ENCODE peak calls at places on chromosomes 11 and 22, in six cellular contexts. One of them, this sample, is unnamed.

GRCh38 chr11:57324154-57324885 is 432 bp downstream of the TNKS1BP1 start:
- DNase-seq in kidney: peak
- DNase-seq in cardiac fibroblast: peak
- DNase-seq in astrocyte of the cerebellum: no peak
- DNase-seq in effector memory CD4-positive, alpha-beta T cell: peak
- DNase-seq in fibroblast of villous mesenchyme: peak
- DNase-seq in this sample: no peak

GRCh38 chr22:39389420-39389819 is 10.2 kb upstream of the TAB1 start:
- DNase-seq in kidney: peak
- DNase-seq in cardiac fibroblast: no peak
- DNase-seq in astrocyte of the cerebellum: no peak
- DNase-seq in effector memory CD4-positive, alpha-beta T cell: no peak
- DNase-seq in fibroblast of villous mesenchyme: no peak
- DNase-seq in this sample: no peak

GRCh38 chr22:35313311-35314121 is 13.8 kb downstream of the TOM1 start:
- DNase-seq in kidney: no peak
- DNase-seq in cardiac fibroblast: peak
- DNase-seq in astrocyte of the cerebellum: peak
- DNase-seq in effector memory CD4-positive, alpha-beta T cell: no peak
- DNase-seq in fibroblast of villous mesenchyme: peak
- DNase-seq in this sample: peak

GRCh38 chr11:33827206-33827605 is 52.9 kb upstream of the FBXO3 start:
- DNase-seq in kidney: no peak
- DNase-seq in cardiac fibroblast: no peak
- DNase-seq in astrocyte of the cerebellum: no peak
- DNase-seq in effector memory CD4-positive, alpha-beta T cell: no peak
- DNase-seq in fibroblast of villous mesenchyme: no peak
- DNase-seq in this sample: no peak

GRCh38 chr11:9250139-9250582 is 15.0 kb downstream of the DENND5A start:
- DNase-seq in kidney: no peak
- DNase-seq in cardiac fibroblast: peak
- DNase-seq in astrocyte of the cerebellum: peak
- DNase-seq in effector memory CD4-positive, alpha-beta T cell: peak
- DNase-seq in fibroblast of villous mesenchyme: no peak
- DNase-seq in this sample: no peak

GRCh38 chr11:45374632-45375031 is 88.5 kb upstream of the SYT13 start:
- DNase-seq in kidney: no peak
- DNase-seq in cardiac fibroblast: no peak
- DNase-seq in astrocyte of the cerebellum: no peak
- DNase-seq in effector memory CD4-positive, alpha-beta T cell: peak
- DNase-seq in fibroblast of villous mesenchyme: no peak
- DNase-seq in this sample: no peak

GRCh38 chr11:109946322-109946846 is 146.8 kb upstream of the ZC3H12C start:
- DNase-seq in kidney: peak
- DNase-seq in cardiac fibroblast: peak
- DNase-seq in astrocyte of the cerebellum: peak
- DNase-seq in effector memory CD4-positive, alpha-beta T cell: no peak
- DNase-seq in fibroblast of villous mesenchyme: peak
- DNase-seq in this sample: peak

GRCh38 chr11:102157219-102157618 is 47.0 kb downstream of the YAP1 start:
- DNase-seq in kidney: no peak
- DNase-seq in cardiac fibroblast: peak
- DNase-seq in astrocyte of the cerebellum: peak
- DNase-seq in effector memory CD4-positive, alpha-beta T cell: no peak
- DNase-seq in fibroblast of villous mesenchyme: peak
- DNase-seq in this sample: peak

GRCh38 chr22:24189249-24190158 is 8.2 kb downstream of the SUSD2 start:
- DNase-seq in kidney: peak
- DNase-seq in cardiac fibroblast: peak
- DNase-seq in astrocyte of the cerebellum: no peak
- DNase-seq in effector memory CD4-positive, alpha-beta T cell: no peak
- DNase-seq in fibroblast of villous mesenchyme: peak
- DNase-seq in this sample: no peak

GRCh38 chr22:28369849-28370248 is 309.8 kb downstream of the TTC28 start:
- DNase-seq in kidney: no peak
- DNase-seq in cardiac fibroblast: no peak
- DNase-seq in astrocyte of the cerebellum: no peak
- DNase-seq in effector memory CD4-positive, alpha-beta T cell: no peak
- DNase-seq in fibroblast of villous mesenchyme: no peak
- DNase-seq in this sample: no peak
- H3K4me3 ChIP-seq in kidney: no peak
- H3K4me3 ChIP-seq in cardiac fibroblast: no peak
- H3K4me3 ChIP-seq in astrocyte of the cerebellum: no peak
- H3K4me3 ChIP-seq in effector memory CD4-positive, alpha-beta T cell: no peak
- H3K4me3 ChIP-seq in fibroblast of villous mesenchyme: no peak
- H3K4me3 ChIP-seq in this sample: no peak

GRCh38 chr22:49930128-49930527 is 11.7 kb downstream of the CRELD2 start:
- DNase-seq in kidney: no peak
- DNase-seq in cardiac fibroblast: no peak
- DNase-seq in astrocyte of the cerebellum: no peak
- DNase-seq in effector memory CD4-positive, alpha-beta T cell: no peak
- DNase-seq in fibroblast of villous mesenchyme: no peak
- DNase-seq in this sample: no peak
- H3K4me3 ChIP-seq in kidney: no peak
- H3K4me3 ChIP-seq in cardiac fibroblast: no peak
- H3K4me3 ChIP-seq in astrocyte of the cerebellum: no peak
- H3K4me3 ChIP-seq in effector memory CD4-positive, alpha-beta T cell: no peak
- H3K4me3 ChIP-seq in fibroblast of villous mesenchyme: no peak
- H3K4me3 ChIP-seq in this sample: no peak

GRCh38 chr22:27270818-27271510 is 530.6 kb downstream of the MN1 start:
- DNase-seq in kidney: no peak
- DNase-seq in cardiac fibroblast: no peak
- DNase-seq in astrocyte of the cerebellum: no peak
- DNase-seq in effector memory CD4-positive, alpha-beta T cell: no peak
- DNase-seq in fibroblast of villous mesenchyme: no peak
- DNase-seq in this sample: no peak
- H3K4me3 ChIP-seq in kidney: no peak
- H3K4me3 ChIP-seq in cardiac fibroblast: no peak
- H3K4me3 ChIP-seq in astrocyte of the cerebellum: no peak
- H3K4me3 ChIP-seq in effector memory CD4-positive, alpha-beta T cell: no peak
- H3K4me3 ChIP-seq in fibroblast of villous mesenchyme: no peak
- H3K4me3 ChIP-seq in this sample: no peak

DNA sequence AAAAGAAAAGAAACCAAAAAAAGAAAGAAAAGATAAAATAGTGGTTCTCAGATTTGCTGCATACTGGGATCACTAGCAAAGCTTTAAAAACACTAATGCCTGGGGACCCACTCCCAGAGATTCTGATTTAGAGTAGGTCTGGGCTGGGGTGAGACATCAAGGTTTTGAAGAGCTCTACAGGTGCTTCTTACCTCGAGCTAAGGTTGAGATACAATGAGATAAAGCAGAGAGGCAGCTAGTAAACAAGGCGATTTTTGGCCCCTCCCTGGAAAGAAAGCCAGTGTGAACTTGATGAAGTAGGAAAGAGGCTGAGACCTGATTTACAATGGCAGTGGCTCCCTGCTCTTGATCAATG is 327.6 kb upstream of the CCDC90B start:
- DNase-seq in kidney: no peak
- DNase-seq in cardiac fibroblast: no peak
- DNase-seq in astrocyte of the cerebellum: no peak
- DNase-seq in effector memory CD4-positive, alpha-beta T cell: no peak
- DNase-seq in fibroblast of villous mesenchyme: no peak
- DNase-seq in this sample: no peak
- H3K4me3 ChIP-seq in kidney: no peak
- H3K4me3 ChIP-seq in cardiac fibroblast: no peak
- H3K4me3 ChIP-seq in astrocyte of the cerebellum: no peak
- H3K4me3 ChIP-seq in effector memory CD4-positive, alpha-beta T cell: no peak
- H3K4me3 ChIP-seq in fibroblast of villous mesenchyme: no peak
- H3K4me3 ChIP-seq in this sample: no peak

DNA sequence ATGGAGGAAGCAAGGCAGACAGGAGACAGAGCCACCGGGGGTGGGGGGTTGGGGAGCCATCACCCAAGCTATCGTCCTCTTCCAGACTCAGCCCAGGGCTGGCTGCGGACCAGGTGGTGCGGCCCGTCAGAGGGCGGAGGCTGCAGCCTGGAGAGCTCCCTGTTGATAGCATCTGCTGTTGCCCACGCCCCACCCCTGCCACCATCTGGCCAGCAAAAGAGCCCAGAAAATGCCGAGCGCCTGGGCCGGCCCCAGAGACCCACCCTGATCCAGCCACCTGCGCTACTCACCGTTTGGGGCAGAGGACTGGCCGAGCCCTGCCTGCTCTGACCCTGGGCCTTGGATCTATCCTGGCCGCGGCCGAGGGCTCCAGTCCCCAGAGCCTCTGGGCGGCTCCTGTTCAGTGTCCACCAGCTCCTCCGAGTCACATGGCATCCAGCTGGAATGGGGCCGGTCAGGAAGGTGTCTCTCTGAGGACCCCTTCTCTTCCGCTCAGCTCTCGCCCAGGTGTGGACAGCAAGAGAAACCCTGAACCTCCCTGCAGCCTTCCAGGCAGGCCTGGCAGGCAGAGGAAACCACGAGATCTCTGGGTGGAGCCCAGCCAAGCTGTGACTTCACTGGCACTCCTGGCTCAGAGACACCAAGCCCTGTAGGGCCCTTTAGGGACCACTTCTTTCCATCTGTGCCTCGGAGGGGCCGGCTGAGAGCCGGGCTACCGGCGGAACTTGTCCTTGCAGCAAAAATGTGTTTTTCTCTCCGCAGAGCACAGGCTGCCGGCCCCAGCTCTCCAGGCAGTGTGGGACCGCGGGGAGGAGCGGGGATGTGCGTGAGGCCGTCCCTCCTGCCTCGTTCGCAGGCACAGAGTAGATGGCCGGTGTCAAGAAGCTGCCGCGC is at the start of gene MRGPRE:
- DNase-seq in kidney: peak
- DNase-seq in cardiac fibroblast: peak
- DNase-seq in astrocyte of the cerebellum: no peak
- DNase-seq in effector memory CD4-positive, alpha-beta T cell: no peak
- DNase-seq in fibroblast of villous mesenchyme: peak
- DNase-seq in this sample: no peak
- H3K4me3 ChIP-seq in kidney: no peak
- H3K4me3 ChIP-seq in cardiac fibroblast: no peak
- H3K4me3 ChIP-seq in astrocyte of the cerebellum: no peak
- H3K4me3 ChIP-seq in effector memory CD4-positive, alpha-beta T cell: no peak
- H3K4me3 ChIP-seq in fibroblast of villous mesenchyme: no peak
- H3K4me3 ChIP-seq in this sample: no peak

GRCh38 chr11:65421204-65422103 is 1.1 kb upstream of the NEAT1 start:
- DNase-seq in kidney: peak
- DNase-seq in cardiac fibroblast: peak
- DNase-seq in astrocyte of the cerebellum: peak
- DNase-seq in effector memory CD4-positive, alpha-beta T cell: peak
- DNase-seq in fibroblast of villous mesenchyme: peak
- DNase-seq in this sample: peak
- H3K4me3 ChIP-seq in kidney: peak
- H3K4me3 ChIP-seq in cardiac fibroblast: peak
- H3K4me3 ChIP-seq in astrocyte of the cerebellum: peak
- H3K4me3 ChIP-seq in effector memory CD4-positive, alpha-beta T cell: peak
- H3K4me3 ChIP-seq in fibroblast of villous mesenchyme: peak
- H3K4me3 ChIP-seq in this sample: peak

GRCh38 chr11:32437406-32438345 is 2.3 kb upstream of the WT1 start:
- DNase-seq in kidney: no peak
- DNase-seq in cardiac fibroblast: no peak
- DNase-seq in astrocyte of the cerebellum: no peak
- DNase-seq in effector memory CD4-positive, alpha-beta T cell: no peak
- DNase-seq in fibroblast of villous mesenchyme: no peak
- DNase-seq in this sample: no peak

GRCh38 chr11:32435947-32436750 is 810 bp upstream of the WT1 start:
- DNase-seq in kidney: no peak
- DNase-seq in cardiac fibroblast: peak
- DNase-seq in astrocyte of the cerebellum: no peak
- DNase-seq in effector memory CD4-positive, alpha-beta T cell: no peak
- DNase-seq in fibroblast of villous mesenchyme: peak
- DNase-seq in this sample: no peak

GRCh38 chr11:32435511-32435946 is at the start of gene WT1:
- DNase-seq in kidney: peak
- DNase-seq in cardiac fibroblast: peak
- DNase-seq in astrocyte of the cerebellum: no peak
- DNase-seq in effector memory CD4-positive, alpha-beta T cell: no peak
- DNase-seq in fibroblast of villous mesenchyme: peak
- DNase-seq in this sample: no peak

GRCh38 chr11:32438346-32438882 is 3.1 kb upstream of the WT1 start:
- DNase-seq in kidney: no peak
- DNase-seq in cardiac fibroblast: no peak
- DNase-seq in astrocyte of the cerebellum: no peak
- DNase-seq in effector memory CD4-positive, alpha-beta T cell: no peak
- DNase-seq in fibroblast of villous mesenchyme: no peak
- DNase-seq in this sample: no peak

DNA sequence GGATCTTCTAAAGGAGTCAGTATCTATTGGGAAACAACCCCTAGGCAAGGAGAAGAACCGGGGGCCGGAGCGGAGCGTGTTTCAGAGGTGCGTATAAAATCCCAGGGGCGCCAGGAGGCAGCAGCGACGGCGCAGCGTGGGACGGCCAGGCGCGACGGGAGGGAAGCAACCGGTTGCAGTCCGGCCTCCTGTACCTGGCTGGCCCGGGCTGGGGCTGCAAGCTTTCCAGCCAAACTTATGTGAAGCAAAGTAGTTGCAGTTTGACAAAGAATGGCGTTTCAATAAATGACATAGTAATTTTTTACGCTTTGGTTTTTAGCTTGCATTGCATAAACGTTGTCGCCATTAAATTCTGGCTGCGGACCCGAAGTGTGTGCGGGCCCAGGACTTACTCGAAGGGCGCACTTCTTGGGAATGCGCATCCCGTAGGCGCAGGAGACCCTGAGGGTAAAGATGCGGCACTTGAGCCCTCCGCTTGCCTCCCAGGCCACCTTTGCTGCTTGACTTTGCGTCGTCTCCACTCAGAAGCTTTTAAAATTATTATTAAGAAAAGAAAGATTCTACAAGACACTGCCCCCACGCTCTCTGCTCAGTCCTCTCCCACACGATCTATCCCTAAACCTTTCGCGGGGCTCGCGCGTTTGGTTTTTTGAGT is 1.5 kb upstream of the WT1 start:
- DNase-seq in kidney: no peak
- DNase-seq in cardiac fibroblast: peak
- DNase-seq in astrocyte of the cerebellum: no peak
- DNase-seq in effector memory CD4-positive, alpha-beta T cell: no peak
- DNase-seq in fibroblast of villous mesenchyme: no peak
- DNase-seq in this sample: no peak
- H3K4me3 ChIP-seq in kidney: peak
- H3K4me3 ChIP-seq in cardiac fibroblast: peak
- H3K4me3 ChIP-seq in astrocyte of the cerebellum: no peak
- H3K4me3 ChIP-seq in effector memory CD4-positive, alpha-beta T cell: no peak
- H3K4me3 ChIP-seq in fibroblast of villous mesenchyme: peak
- H3K4me3 ChIP-seq in this sample: no peak

DNA sequence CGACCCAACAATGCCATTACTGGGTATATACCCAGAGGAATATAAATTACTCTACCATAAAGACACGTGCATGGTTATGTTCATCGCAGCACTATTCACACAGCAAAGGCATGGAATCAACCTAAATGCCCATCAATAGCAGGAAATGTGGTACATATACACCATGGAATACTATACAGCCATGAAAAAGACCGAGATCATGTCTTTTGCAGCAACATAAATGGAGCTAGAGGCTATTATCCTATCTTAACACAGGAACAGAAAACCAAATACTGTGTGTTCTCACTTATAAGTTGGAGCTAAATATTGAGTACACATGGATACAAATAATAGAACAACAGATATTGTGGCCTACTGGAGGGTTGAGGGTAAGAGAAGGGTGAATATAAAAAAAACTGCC is 3.5 kb downstream of the OR2D2 start:
- DNase-seq in kidney: no peak
- DNase-seq in cardiac fibroblast: no peak
- DNase-seq in astrocyte of the cerebellum: no peak
- DNase-seq in effector memory CD4-positive, alpha-beta T cell: no peak
- DNase-seq in fibroblast of villous mesenchyme: no peak
- DNase-seq in this sample: no peak
- H3K4me3 ChIP-seq in kidney: no peak
- H3K4me3 ChIP-seq in cardiac fibroblast: no peak
- H3K4me3 ChIP-seq in astrocyte of the cerebellum: no peak
- H3K4me3 ChIP-seq in effector memory CD4-positive, alpha-beta T cell: no peak
- H3K4me3 ChIP-seq in fibroblast of villous mesenchyme: no peak
- H3K4me3 ChIP-seq in this sample: no peak

GRCh38 chr11:132343445-132343844 is 973.0 kb downstream of the NTM start:
- DNase-seq in kidney: no peak
- DNase-seq in cardiac fibroblast: no peak
- DNase-seq in astrocyte of the cerebellum: no peak
- DNase-seq in effector memory CD4-positive, alpha-beta T cell: no peak
- DNase-seq in fibroblast of villous mesenchyme: no peak
- DNase-seq in this sample: no peak
- H3K4me3 ChIP-seq in kidney: no peak
- H3K4me3 ChIP-seq in cardiac fibroblast: no peak
- H3K4me3 ChIP-seq in astrocyte of the cerebellum: no peak
- H3K4me3 ChIP-seq in effector memory CD4-positive, alpha-beta T cell: no peak
- H3K4me3 ChIP-seq in fibroblast of villous mesenchyme: no peak
- H3K4me3 ChIP-seq in this sample: no peak

This sample was measured in skeletal muscle cell.